ENCODE peak calls at places on chromosomes 5 and 9, in four cellular contexts. P is psoas muscle, Q is HTR-8/SVneo, D is G401. Y is an unnamed sample.
A peak's percentile ranks its signal among the peaks of the same experiment; 100 is the strongest.

GRCh38 chr5:132859889-132860437 is 6.3 kb downstream of the GDF9 start:
- DNase-seq in P (no peak), Q (no peak), D (no peak), Y (no peak)

GRCh38 chr9:88837731-88838130 is 153.5 kb upstream of the S1PR3 start:
- DNase-seq in P (no peak), Q (no peak), D (no peak), Y (no peak)

GRCh38 chr5:128513816-128514215 is 24.2 kb downstream of the FBN2 start:
- DNase-seq in P (no peak), Q (no peak), D (no peak), Y (no peak)

GRCh38 chr9:84254972-84255371 is 85.6 kb downstream of the SLC28A3 start:
- DNase-seq in P (no peak), Q (no peak), D (peak; percentile 84), Y (no peak)

GRCh38 chr9:72871685-72872084 is 81.2 kb downstream of the ALDH1A1 start:
- DNase-seq in P (no peak), Q (no peak), D (no peak), Y (no peak)

GRCh38 chr5:134763221-134763620 is 4.6 kb downstream of the DDX46 start:
- DNase-seq in P (no peak), Q (no peak), D (no peak), Y (no peak)

GRCh38 chr5:169651526-169651925 is 14.5 kb downstream of the DOCK2 start:
- DNase-seq in P (no peak), Q (no peak), D (no peak), Y (no peak)

GRCh38 chr5:123785160-123786001 is 273.4 kb downstream of the CSNK1G3 start:
- DNase-seq in P (no peak), Q (no peak), D (no peak), Y (no peak)

GRCh38 chr5:79546782-79547428 is 33.0 kb upstream of the HOMER1 start:
- DNase-seq in P (no peak), Q (no peak), D (no peak), Y (no peak)

GRCh38 chr5:148708854-148709253 is 54.5 kb upstream of the HTR4 start:
- DNase-seq in P (no peak), Q (no peak), D (no peak), Y (no peak)

GRCh38 chr5:180047667-180048066 is 23.9 kb downstream of the RNF130 start:
- DNase-seq in P (peak; percentile 68), Q (no peak), D (peak; percentile 84), Y (no peak)

GRCh38 chr9:99602854-99603253 is 218.8 kb upstream of the NR4A3 start:
- DNase-seq in P (no peak), Q (no peak), D (no peak), Y (no peak)

GRCh38 chr5:143244990-143245389 is 158.5 kb downstream of the NR3C1 start:
- DNase-seq in P (no peak), Q (no peak), D (peak; percentile 19), Y (no peak)

GRCh38 chr5:72693001-72693442 is 123.4 kb upstream of the TNPO1 start:
- DNase-seq in P (no peak), Q (no peak), D (no peak), Y (no peak)

GRCh38 chr9:33510264-33511183 is 13.5 kb upstream of the ANKRD18B start:
- DNase-seq in P (peak; percentile 51), Q (peak; percentile 10), D (peak; percentile 79), Y (no peak)

GRCh38 chr5:166561759-166562158 is 1729.7 kb upstream of the WWC1 start:
- DNase-seq in P (no peak), Q (no peak), D (no peak), Y (no peak)

GRCh38 chr9:131840751-131841702 is 101.2 kb upstream of the RAPGEF1 start:
- DNase-seq in P (no peak), Q (no peak), D (no peak), Y (no peak)

GRCh38 chr5:53381-54174 is 38.4 kb upstream of the PLEKHG4B start:
- DNase-seq in P (no peak), Q (peak; percentile 88), D (no peak), Y (peak; percentile 20)

GRCh38 chr5:115809946-115810345 is 6.5 kb downstream of the CDO1 start:
- DNase-seq in P (no peak), Q (no peak), D (no peak), Y (no peak)

GRCh38 chr5:152462021-152462721 is 57.1 kb upstream of the NMUR2 start:
- DNase-seq in P (no peak), Q (no peak), D (no peak), Y (no peak)

GRCh38 chr9:129675656-129676055 is 10.2 kb downstream of the PRRX2 start:
- DNase-seq in P (no peak), Q (no peak), D (no peak), Y (no peak)

GRCh38 chr5:84862132-84862531 is 477.5 kb upstream of the EDIL3 start:
- DNase-seq in P (no peak), Q (no peak), D (no peak), Y (no peak)

GRCh38 chr5:150783422-150783928 is 4.9 kb downstream of the SMIM3 start:
- DNase-seq in P (peak; percentile 39), Q (no peak), D (peak; percentile 35), Y (peak; percentile 46)

Y was measured in activated CD8-positive, alpha-beta memory T cell treated with anti-CD3 and anti-CD28 coated beads for 4 hours.